ENCODE peak calls at places on chromosomes 13 and 19, in four cellular contexts. One of them, this sample, is unnamed.

GRCh38 chr19:1450735-1451669 is 1.1 kb downstream of the APC2 start:
- DNase-seq in tibial artery: no peak
- DNase-seq in tibial nerve: no peak
- DNase-seq in GM23248: no peak
- DNase-seq in this sample: no peak

GRCh38 chr13:65551208-65551607 is 1678.9 kb downstream of the PCDH9 start:
- DNase-seq in tibial artery: no peak
- DNase-seq in tibial nerve: no peak
- DNase-seq in GM23248: no peak
- DNase-seq in this sample: no peak

GRCh38 chr13:51241720-51242119 is 19.5 kb downstream of the FAM124A start:
- DNase-seq in tibial artery: no peak
- DNase-seq in tibial nerve: no peak
- DNase-seq in GM23248: peak; percentile 55
- DNase-seq in this sample: no peak

GRCh38 chr19:17749912-17750317 is 1.4 kb upstream of the FCHO1 start:
- DNase-seq in tibial artery: no peak
- DNase-seq in tibial nerve: no peak
- DNase-seq in GM23248: peak; percentile 44
- DNase-seq in this sample: no peak

GRCh38 chr19:40805258-40805868 is 6.4 kb downstream of the EGLN2 start:
- DNase-seq in tibial artery: no peak
- DNase-seq in tibial nerve: no peak
- DNase-seq in GM23248: no peak
- DNase-seq in this sample: no peak

GRCh38 chr19:54630784-54631183 is 500 bp downstream of the LILRB1 start:
- DNase-seq in tibial artery: no peak
- DNase-seq in tibial nerve: no peak
- DNase-seq in GM23248: no peak
- DNase-seq in this sample: no peak

GRCh38 chr13:49657241-49657641 is 28.9 kb downstream of the ARL11 start:
- DNase-seq in tibial artery: no peak
- DNase-seq in tibial nerve: no peak
- DNase-seq in GM23248: no peak
- DNase-seq in this sample: no peak

GRCh38 chr19:47598407-47599349 is 10.3 kb upstream of the BICRA start:
- DNase-seq in tibial artery: peak; percentile 89
- DNase-seq in tibial nerve: no peak
- DNase-seq in GM23248: peak; percentile 98
- DNase-seq in this sample: peak; percentile 92

GRCh38 chr13:27194209-27194608 is 22.6 kb upstream of the USP12 start:
- DNase-seq in tibial artery: no peak
- DNase-seq in tibial nerve: no peak
- DNase-seq in GM23248: peak; percentile 37
- DNase-seq in this sample: no peak

GRCh38 chr19:45250216-45250831 is 747 bp upstream of the MARK4 start:
- DNase-seq in tibial artery: no peak
- DNase-seq in tibial nerve: no peak
- DNase-seq in GM23248: no peak
- DNase-seq in this sample: no peak

GRCh38 chr19:55467236-55468053 is 2.9 kb upstream of the C19orf85 start:
- DNase-seq in tibial artery: peak; percentile 81
- DNase-seq in tibial nerve: peak; percentile 63
- DNase-seq in GM23248: peak; percentile 81
- DNase-seq in this sample: peak; percentile 75

GRCh38 chr19:44891016-44891882 is at the start of gene TOMM40:
- DNase-seq in tibial artery: no peak
- DNase-seq in tibial nerve: peak; percentile 100
- DNase-seq in GM23248: peak; percentile 100
- DNase-seq in this sample: peak; percentile 42

GRCh38 chr19:46863818-46864629 is 3.2 kb downstream of the ARHGAP35 start:
- DNase-seq in tibial artery: no peak
- DNase-seq in tibial nerve: no peak
- DNase-seq in GM23248: peak; percentile 47
- DNase-seq in this sample: peak; percentile 97

GRCh38 chr19:56720281-56720680 is 48.7 kb upstream of the ZNF835 start:
- DNase-seq in tibial artery: no peak
- DNase-seq in tibial nerve: no peak
- DNase-seq in GM23248: no peak
- DNase-seq in this sample: no peak

GRCh38 chr19:13839938-13840750 is 36.8 kb upstream of the NANOS3 start:
- DNase-seq in tibial artery: peak; percentile 89
- DNase-seq in tibial nerve: no peak
- DNase-seq in GM23248: peak; percentile 94
- DNase-seq in this sample: peak; percentile 98

GRCh38 chr13:104414771-104415170 is 1348.6 kb upstream of the SLC10A2 start:
- DNase-seq in tibial artery: no peak
- DNase-seq in tibial nerve: no peak
- DNase-seq in GM23248: no peak
- DNase-seq in this sample: no peak

GRCh38 chr13:97298816-97299215 is 76.7 kb downstream of the MBNL2 start:
- DNase-seq in tibial artery: no peak
- DNase-seq in tibial nerve: no peak
- DNase-seq in GM23248: peak; percentile 63
- DNase-seq in this sample: no peak

GRCh38 chr19:30083701-30084156 is 141.7 kb downstream of the URI1 start:
- DNase-seq in tibial artery: no peak
- DNase-seq in tibial nerve: no peak
- DNase-seq in GM23248: no peak
- DNase-seq in this sample: no peak

GRCh38 chr13:50686547-50686946 is 156.9 kb downstream of the DLEU7 start:
- DNase-seq in tibial artery: no peak
- DNase-seq in tibial nerve: no peak
- DNase-seq in GM23248: no peak
- DNase-seq in this sample: no peak

GRCh38 chr13:80109313-80109712 is 231.6 kb downstream of the SPRY2 start:
- DNase-seq in tibial artery: no peak
- DNase-seq in tibial nerve: no peak
- DNase-seq in GM23248: peak; percentile 19
- DNase-seq in this sample: no peak

GRCh38 chr19:27774337-27774736 is 1438.6 kb downstream of the UQCRFS1 start:
- DNase-seq in tibial artery: no peak
- DNase-seq in tibial nerve: no peak
- DNase-seq in GM23248: peak; percentile 16
- DNase-seq in this sample: no peak
- H3K9me3 ChIP-seq in tibial artery: peaks cover 80% of the 10 kb centered on the region
- H3K9me3 ChIP-seq in tibial nerve: peaks cover 3% of the 10 kb centered on the region
- H3K9me3 ChIP-seq in GM23248: no peaks in the 10 kb centered on the region
- H3K9me3 ChIP-seq in this sample: peaks cover 38% of the 10 kb centered on the region

GRCh38 chr19:15986694-15987093 is 37.9 kb downstream of the OR10H4 start:
- DNase-seq in tibial artery: no peak
- DNase-seq in tibial nerve: no peak
- DNase-seq in GM23248: no peak
- DNase-seq in this sample: no peak
- H3K9me3 ChIP-seq in tibial artery: peaks cover 5% of the 10 kb centered on the region
- H3K9me3 ChIP-seq in tibial nerve: no peaks in the 10 kb centered on the region
- H3K9me3 ChIP-seq in GM23248: no peaks in the 10 kb centered on the region
- H3K9me3 ChIP-seq in this sample: peaks cover 10% of the 10 kb centered on the region

DNA sequence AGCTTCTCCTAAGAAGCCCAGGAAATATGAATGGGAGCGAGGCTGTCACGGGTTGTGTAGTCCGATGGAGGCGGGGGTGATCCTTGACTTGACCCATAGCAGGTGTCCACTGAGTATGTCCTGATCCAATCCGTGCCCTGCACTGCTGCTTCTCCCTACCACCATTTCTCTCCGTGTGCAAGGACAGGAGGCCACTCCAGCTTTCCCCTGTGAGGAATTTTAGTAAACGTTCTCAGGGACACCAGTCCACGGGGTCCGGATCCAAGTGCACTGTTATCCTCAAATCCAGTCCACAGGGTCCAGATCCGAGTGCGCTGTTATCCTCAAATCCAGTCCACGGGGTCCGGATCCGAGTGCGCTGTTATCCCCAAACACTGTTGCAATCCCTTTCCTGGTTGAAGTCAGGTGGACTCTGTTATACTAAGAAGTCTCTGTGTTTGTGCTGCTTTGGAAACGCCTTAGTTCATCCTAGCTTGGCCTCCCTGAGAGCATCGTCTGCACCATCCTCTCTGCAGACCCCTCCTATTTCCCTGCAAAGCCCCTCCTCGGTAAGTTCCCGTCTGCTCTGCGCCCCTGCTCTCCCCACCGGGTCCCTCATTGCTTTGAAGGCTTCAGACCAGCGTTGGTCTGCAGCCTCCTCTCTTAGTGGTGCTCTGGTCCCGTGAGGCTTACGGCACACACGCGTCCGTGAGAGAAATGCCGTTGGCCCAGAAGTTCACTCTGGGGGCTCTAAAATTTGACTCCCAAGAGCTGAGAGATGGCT is 303.5 kb downstream of the TEX29 start:
- DNase-seq in tibial artery: no peak
- DNase-seq in tibial nerve: no peak
- DNase-seq in GM23248: no peak
- DNase-seq in this sample: no peak
- H3K9me3 ChIP-seq in tibial artery: no peaks in the 10 kb centered on the region
- H3K9me3 ChIP-seq in tibial nerve: no peaks in the 10 kb centered on the region
- H3K9me3 ChIP-seq in GM23248: no peaks in the 10 kb centered on the region
- H3K9me3 ChIP-seq in this sample: no peaks in the 10 kb centered on the region

DNA sequence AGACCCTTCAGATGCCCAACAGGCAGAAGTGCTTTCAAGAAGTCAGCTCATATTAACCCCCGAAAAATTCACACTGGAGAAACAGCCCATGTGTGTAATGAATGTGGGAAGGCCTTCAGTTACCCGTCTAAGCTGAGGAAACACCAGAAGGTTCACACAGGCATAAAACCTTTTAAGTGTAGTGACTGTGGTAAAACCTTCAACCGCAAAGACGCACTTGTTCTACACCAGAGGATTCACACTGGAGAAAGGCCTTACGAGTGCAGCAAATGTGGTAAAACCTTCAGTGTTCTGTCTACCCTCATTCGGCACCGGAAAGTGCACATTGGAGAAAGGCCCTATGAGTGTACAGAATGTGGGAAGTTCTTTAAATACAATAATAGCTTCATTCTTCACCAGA is 8.6 kb downstream of the ZNF584 start:
- DNase-seq in tibial artery: no peak
- DNase-seq in tibial nerve: no peak
- DNase-seq in GM23248: no peak
- DNase-seq in this sample: no peak
- H3K9me3 ChIP-seq in tibial artery: peaks cover 20% of the 10 kb centered on the region
- H3K9me3 ChIP-seq in tibial nerve: no peaks in the 10 kb centered on the region
- H3K9me3 ChIP-seq in GM23248: no peaks in the 10 kb centered on the region
- H3K9me3 ChIP-seq in this sample: peaks cover 11% of the 10 kb centered on the region

GRCh38 chr13:91278291-91278690 is 69.2 kb upstream of the MIR17HG start:
- DNase-seq in tibial artery: no peak
- DNase-seq in tibial nerve: no peak
- DNase-seq in GM23248: no peak
- DNase-seq in this sample: no peak

GRCh38 chr13:91280806-91281205 is 66.7 kb upstream of the MIR17HG start:
- DNase-seq in tibial artery: no peak
- DNase-seq in tibial nerve: no peak
- DNase-seq in GM23248: peak; percentile 1
- DNase-seq in this sample: peak; percentile 11

GRCh38 chr13:91273675-91274074 is 73.8 kb upstream of the MIR17HG start:
- DNase-seq in tibial artery: no peak
- DNase-seq in tibial nerve: no peak
- DNase-seq in GM23248: no peak
- DNase-seq in this sample: no peak

GRCh38 chr13:91278888-91279287 is 68.6 kb upstream of the MIR17HG start:
- DNase-seq in tibial artery: no peak
- DNase-seq in tibial nerve: no peak
- DNase-seq in GM23248: no peak
- DNase-seq in this sample: no peak

DNA sequence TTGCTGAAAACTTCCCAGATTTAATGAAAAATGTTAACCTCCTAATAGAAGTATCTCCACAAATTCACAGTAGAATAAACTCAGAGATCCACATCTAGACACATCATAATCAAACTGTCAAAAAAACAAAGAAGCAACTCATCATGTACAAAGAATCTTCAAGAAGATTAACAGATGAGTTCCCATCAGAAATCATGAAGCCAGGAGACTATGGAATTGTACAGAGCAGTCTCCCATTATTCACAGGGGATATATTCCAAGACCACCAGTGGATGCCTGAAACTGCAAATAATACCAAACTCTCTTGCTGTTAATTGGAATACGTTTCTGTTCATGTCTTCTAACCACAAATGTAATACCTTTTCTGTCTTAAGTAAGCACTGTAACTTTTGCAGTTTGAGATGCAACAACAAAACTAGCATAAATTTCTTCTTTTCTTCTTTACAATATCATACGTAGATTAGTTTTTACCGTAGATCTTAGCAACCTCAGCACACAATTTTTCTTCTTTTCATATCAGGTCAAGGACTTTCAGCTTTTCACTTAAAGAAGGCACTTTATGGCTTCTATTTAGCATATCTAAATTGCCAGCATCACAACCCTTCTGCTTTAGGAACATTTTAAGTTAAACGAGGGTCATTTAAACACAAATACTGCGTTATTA is 70.3 kb upstream of the MIR17HG start:
- DNase-seq in tibial artery: no peak
- DNase-seq in tibial nerve: no peak
- DNase-seq in GM23248: no peak
- DNase-seq in this sample: no peak
- H3K9me3 ChIP-seq in tibial artery: no peaks in the 10 kb centered on the region
- H3K9me3 ChIP-seq in tibial nerve: no peaks in the 10 kb centered on the region
- H3K9me3 ChIP-seq in GM23248: no peaks in the 10 kb centered on the region
- H3K9me3 ChIP-seq in this sample: no peaks in the 10 kb centered on the region

DNA sequence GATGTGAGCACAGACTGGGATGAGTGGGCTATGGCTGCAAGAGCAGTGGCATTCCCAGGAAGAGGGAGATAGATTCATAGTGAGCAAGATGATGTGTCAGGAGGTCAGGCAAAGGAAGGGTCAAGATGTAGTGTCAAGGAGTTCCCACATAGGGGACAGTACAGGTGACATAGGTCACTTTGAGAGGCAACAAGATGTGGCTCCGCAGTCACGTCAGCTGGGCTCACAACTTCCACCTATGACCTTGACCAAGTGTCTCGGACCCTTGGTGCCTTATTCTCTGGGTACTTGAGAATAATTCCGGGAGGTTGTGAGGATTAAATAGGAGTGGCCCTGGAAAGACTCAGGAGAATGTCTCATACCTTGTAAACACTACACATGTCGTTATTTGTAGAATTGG is 10.5 kb downstream of the ZNF317 start:
- DNase-seq in tibial artery: peak; percentile 20
- DNase-seq in tibial nerve: no peak
- DNase-seq in GM23248: no peak
- DNase-seq in this sample: no peak
- H3K9me3 ChIP-seq in tibial artery: peaks cover 21% of the 10 kb centered on the region
- H3K9me3 ChIP-seq in tibial nerve: no peaks in the 10 kb centered on the region
- H3K9me3 ChIP-seq in GM23248: no peaks in the 10 kb centered on the region
- H3K9me3 ChIP-seq in this sample: peaks cover 93% of the 10 kb centered on the region